ENCODE peak calls at places on chromosomes 16 and 17, in five cellular contexts. F is lower leg skin, B is GM12865, W is hypothalamus, C is hepatocyte. Y is an unnamed sample.

GRCh38 chr17:50556803-50557202 is 3.7 kb upstream of the CACNA1G start:
- DNase-seq in F (no peak), B (no peak), W (peak; percentile 18), C (no peak), Y (no peak)

GRCh38 chr16:17235147-17235817 is 235.5 kb downstream of the XYLT1 start:
- DNase-seq in F (no peak), B (no peak), W (no peak), C (no peak), Y (no peak)

GRCh38 chr16:86324320-86324719 is 186.0 kb upstream of the FOXF1 start:
- DNase-seq in F (no peak), B (no peak), W (no peak), C (no peak), Y (no peak)

GRCh38 chr17:2594657-2595085 is 1.2 kb downstream of the PAFAH1B1 start:
- DNase-seq in F (no peak), B (no peak), W (no peak), C (no peak), Y (no peak)

GRCh38 chr17:44417553-44417952 is 28.1 kb upstream of the ITGA2B start:
- DNase-seq in F (no peak), B (peak; percentile 53), W (no peak), C (no peak), Y (no peak)

GRCh38 chr16:89476379-89476778 is 14.0 kb downstream of the ANKRD11 start:
- DNase-seq in F (peak; percentile 67), B (no peak), W (no peak), C (no peak), Y (no peak)

GRCh38 chr17:728911-729310 is 3.5 kb upstream of the TLCD3A start:
- DNase-seq in F (peak; percentile 68), B (no peak), W (no peak), C (peak; percentile 27), Y (no peak)

GRCh38 chr16:56354016-56354415 is 71.3 kb downstream of the AMFR start:
- DNase-seq in F (no peak), B (no peak), W (no peak), C (no peak), Y (no peak)

GRCh38 chr16:4689864-4690704 is 3.3 kb upstream of the NUDT16L1 start:
- DNase-seq in F (no peak), B (no peak), W (no peak), C (peak; percentile 3), Y (no peak)

GRCh38 chr17:8393470-8394231 is 4.0 kb downstream of the RNF222 start:
- DNase-seq in F (no peak), B (peak; percentile 27), W (no peak), C (no peak), Y (no peak)

GRCh38 chr17:80352991-80353665 is 61.8 kb upstream of the ENDOV start:
- DNase-seq in F (no peak), B (no peak), W (no peak), C (no peak), Y (no peak)

GRCh38 chr17:1992541-1992940 is 32.6 kb downstream of the RTN4RL1 start:
- DNase-seq in F (no peak), B (no peak), W (no peak), C (no peak), Y (no peak)

GRCh38 chr17:58303981-58304734 is 23.4 kb upstream of the MPO start:
- DNase-seq in F (no peak), B (peak; percentile 74), W (no peak), C (peak; percentile 55), Y (peak; percentile 20)

GRCh38 chr16:46858151-46858550 is 26.0 kb upstream of the GPT2 start:
- DNase-seq in F (no peak), B (no peak), W (no peak), C (no peak), Y (no peak)

GRCh38 chr16:66266436-66267286 is 99.8 kb upstream of the CDH5 start:
- DNase-seq in F (peak; percentile 72), B (no peak), W (no peak), C (peak; percentile 71), Y (no peak)

GRCh38 chr16:64092284-64092683 is 1029.6 kb downstream of the CDH11 start:
- DNase-seq in F (no peak), B (no peak), W (no peak), C (no peak), Y (no peak)

GRCh38 chr16:424623-425081 is 797 bp upstream of the RAB11FIP3 start:
- DNase-seq in F (peak; percentile 36), B (no peak), W (peak; percentile 35), C (no peak), Y (no peak)

GRCh38 chr17:7613769-7614421 is 802 bp downstream of the FXR2 start:
- DNase-seq in F (peak; percentile 28), B (no peak), W (no peak), C (no peak), Y (no peak)

GRCh38 chr16:72291531-72291981 is 119.6 kb upstream of the PMFBP1 start:
- DNase-seq in F (no peak), B (no peak), W (no peak), C (peak; percentile 44), Y (no peak)

GRCh38 chr17:52756739-52757138 is 598.2 kb upstream of the CA10 start:
- DNase-seq in F (no peak), B (no peak), W (no peak), C (no peak), Y (no peak)